ENCODE peak calls at places on chromosomes 16 and 17, in ten cellular contexts. S is neuronal stem cell, Z is mesendoderm, F is right lobe of liver, Q is H9, C is endothelial cell of umbilical vein, T is foreskin keratinocyte, M is tibial nerve, N is heart left ventricle, X is left lung. G is an unnamed sample.

GRCh38 chr16:88566158-88566557 is 4.0 kb upstream of the ZC3H18 start:
- DNase-seq in S (peak), X (no peak), N (peak), C (peak), M (no peak), Z (peak), Q (no peak), F (no peak), T (no peak), G (no peak)

GRCh38 chr17:82349287-82349701 is 9.8 kb upstream of the TEX19 start:
- DNase-seq in F (no peak), C (no peak), X (no peak), S (no peak), Q (no peak), T (no peak), M (no peak), N (no peak), Z (no peak), G (no peak)

GRCh38 chr17:50100921-50101345 is 5.8 kb downstream of the PDK2 start:
- DNase-seq in Q (peak), M (no peak), T (no peak), N (peak), F (no peak), Z (peak), X (no peak), C (no peak), S (no peak), G (no peak)

GRCh38 chr16:57577214-57577613 is 34.8 kb downstream of the ADGRG5 start:
- DNase-seq in Q (peak), N (no peak), Z (no peak), C (no peak), T (no peak), M (no peak), X (no peak), F (no peak), S (no peak), G (no peak)

GRCh38 chr16:81850197-81850944 is 71.3 kb downstream of the PLCG2 start:
- DNase-seq in Z (no peak), C (no peak), F (no peak), N (no peak), S (no peak), T (no peak), X (no peak), Q (no peak), M (no peak), G (no peak)

GRCh38 chr17:3598078-3598477 is 11.1 kb downstream of the TRPV1 start:
- DNase-seq in T (no peak), N (no peak), X (no peak), Q (no peak), F (no peak), S (no peak), M (no peak), C (no peak), Z (no peak), G (no peak)

GRCh38 chr17:29341726-29342125 is 47.8 kb upstream of the NUFIP2 start:
- DNase-seq in T (peak), X (no peak), Q (no peak), C (no peak), N (no peak), F (no peak), M (no peak), S (no peak), Z (no peak), G (no peak)

GRCh38 chr17:83152745-83153611 is 73.6 kb downstream of the METRNL start:
- DNase-seq in N (no peak), M (no peak), T (no peak), Q (peak), S (no peak), X (peak), C (no peak), Z (no peak), F (peak), G (no peak)

GRCh38 chr16:25925466-25925865 is 233.7 kb downstream of the HS3ST4 start:
- DNase-seq in S (no peak), Z (no peak), F (no peak), C (no peak), M (no peak), Q (no peak), T (no peak), X (no peak), N (no peak), G (no peak)

GRCh38 chr16:84730406-84731106 is 30.8 kb downstream of the USP10 start:
- DNase-seq in N (no peak), S (no peak), C (peak), X (peak), F (peak), Z (peak), T (peak), M (no peak), Q (no peak), G (peak)

GRCh38 chr16:83956336-83957289 is 3.6 kb downstream of the OSGIN1 start:
- DNase-seq in C (peak), S (peak), F (peak), M (peak), X (peak), Q (peak), T (no peak), N (peak), Z (peak), G (peak)

GRCh38 chr17:3989156-3989886 is 25.1 kb upstream of the ATP2A3 start:
- DNase-seq in S (no peak), X (no peak), M (no peak), T (no peak), N (no peak), Q (peak), F (no peak), Z (no peak), C (peak), G (no peak)

GRCh38 chr16:31010539-31010938 is at the start of gene STX1B:
- DNase-seq in S (peak), F (no peak), Z (peak), Q (peak), N (no peak), T (no peak), C (no peak), X (no peak), M (no peak), G (peak)

GRCh38 chr16:11100239-11100750 is 155.7 kb downstream of the SOCS1 start:
- DNase-seq in Z (peak), M (peak), T (no peak), N (no peak), F (no peak), X (no peak), S (no peak), Q (peak), C (peak), G (no peak)

GRCh38 chr17:48500435-48501426 is 30.1 kb downstream of the HOXB1 start:
- DNase-seq in X (no peak), M (no peak), C (no peak), T (no peak), F (peak), Z (peak), N (no peak), S (no peak), Q (peak), G (no peak)

GRCh38 chr17:13539421-13539820 is 62.3 kb downstream of the HS3ST3A1 start:
- DNase-seq in C (no peak), S (no peak), X (no peak), Q (no peak), F (no peak), M (no peak), T (no peak), Z (no peak), N (no peak), G (no peak)

GRCh38 chr16:55248494-55248893 is 75.5 kb upstream of the IRX6 start:
- DNase-seq in N (no peak), M (no peak), F (no peak), S (no peak), Z (peak), X (no peak), C (no peak), T (no peak), Q (no peak), G (no peak)

GRCh38 chr17:20721151-20721550 is 141.6 kb downstream of the CDRT15L2 start:
- DNase-seq in T (no peak), C (no peak), X (no peak), Q (no peak), S (no peak), N (no peak), Z (no peak), M (no peak), F (no peak), G (no peak)

GRCh38 chr17:78040561-78041400 is 82.3 kb downstream of the TNRC6C start:
- DNase-seq in Q (peak), X (peak), N (peak), M (no peak), C (peak), F (peak), S (no peak), T (no peak), Z (no peak), G (peak)

GRCh38 chr16:50607447-50607846 is 59.3 kb downstream of the NKD1 start:
- DNase-seq in T (no peak), Q (no peak), S (no peak), C (no peak), F (no peak), Z (no peak), N (no peak), X (no peak), M (no peak), G (no peak)

GRCh38 chr16:66618588-66618987 is 14.1 kb downstream of the CMTM3 start:
- DNase-seq in M (no peak), Q (no peak), Z (no peak), C (peak), X (peak), S (no peak), F (no peak), T (peak), N (no peak), G (no peak)

GRCh38 chr16:69039333-69039941 is 66.0 kb upstream of the HAS3 start:
- DNase-seq in T (no peak), F (no peak), Q (no peak), Z (no peak), S (no peak), M (no peak), N (no peak), X (no peak), C (peak), G (no peak)

GRCh38 chr17:80225230-80225629 is 5.0 kb downstream of the SLC26A11 start:
- DNase-seq in M (no peak), Z (peak), N (no peak), T (no peak), Q (peak), F (no peak), X (no peak), C (no peak), S (no peak), G (no peak)

GRCh38 chr17:600576-601301 is 113.9 kb downstream of the VPS53 start:
- DNase-seq in S (no peak), C (peak), T (no peak), N (no peak), M (no peak), X (no peak), Q (no peak), Z (no peak), F (no peak), G (no peak)
- H3K27ac ChIP-seq in S (no peak), C (peak), T (no peak), N (no peak), M (no peak), X (no peak), Q (no peak), Z (no peak), F (no peak), G (no peak)

DNA sequence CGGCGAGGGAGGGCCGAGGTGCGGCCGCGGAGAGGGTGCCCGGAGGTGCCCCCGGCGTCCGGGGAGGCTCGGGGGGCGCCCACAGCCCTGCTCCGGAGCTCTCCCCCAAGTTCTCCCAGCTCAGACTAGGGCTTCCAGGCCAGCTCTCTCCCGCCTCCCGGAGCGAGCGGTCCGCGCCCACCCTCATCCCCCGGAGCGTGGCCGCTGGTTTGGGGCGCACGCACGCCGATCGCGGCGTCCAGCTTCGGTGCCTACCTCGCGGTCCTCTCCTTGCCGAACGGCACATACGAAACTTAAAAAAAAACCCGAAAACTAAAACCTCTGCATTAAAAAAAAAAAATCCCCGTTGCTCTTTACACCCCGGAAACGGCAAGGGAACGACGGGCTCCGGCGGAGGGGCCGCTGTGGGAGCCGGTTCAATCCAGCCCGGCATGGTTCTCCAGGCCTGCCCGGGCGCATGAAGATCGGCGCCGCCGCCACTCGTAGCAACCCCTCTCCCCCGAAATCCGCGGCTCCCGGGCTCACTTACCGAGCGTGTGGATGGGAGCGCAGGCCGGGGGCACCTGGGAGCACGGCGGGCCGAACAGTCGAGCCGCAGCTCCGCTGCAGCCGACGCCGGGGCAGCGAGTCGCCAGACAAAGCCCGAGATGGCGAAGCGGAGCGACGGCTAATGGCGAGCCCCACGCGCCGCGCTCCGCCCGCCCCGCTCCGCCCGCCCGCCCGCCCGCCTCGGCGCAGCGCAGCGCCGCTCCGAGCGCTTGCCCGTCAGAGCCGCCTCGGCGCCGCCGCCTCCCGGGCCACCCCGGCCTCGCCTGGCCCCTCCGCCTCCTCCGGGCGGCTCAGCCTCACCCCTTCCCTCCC is 966 bp upstream of the UBTF start:
- DNase-seq in M (no peak), F (peak), S (peak), C (peak), N (peak), T (no peak), X (peak), Z (peak), Q (peak), G (peak)
- H3K27ac ChIP-seq in M (peak), F (peak), S (peak), C (peak), N (peak), T (no peak), X (peak), Z (peak), Q (no peak), G (peak)

GRCh38 chr17:42460371-42460770 is 1.7 kb downstream of the ATP6V0A1 start:
- DNase-seq in S (no peak), Q (no peak), X (no peak), M (no peak), Z (no peak), N (no peak), F (no peak), C (no peak), T (no peak), G (no peak)
- H3K27ac ChIP-seq in S (no peak), Q (no peak), X (peak), M (peak), Z (no peak), N (peak), F (peak), C (no peak), T (no peak), G (no peak)

GRCh38 chr16:65122974-65123845 is 1.3 kb upstream of the CDH11 start:
- DNase-seq in C (no peak), F (peak), S (peak), Z (peak), T (peak), Q (peak), M (peak), X (peak), N (peak), G (no peak)
- H3K27ac ChIP-seq in C (peak), F (no peak), S (peak), Z (peak), T (no peak), Q (no peak), M (peak), X (peak), N (peak), G (no peak)

DNA sequence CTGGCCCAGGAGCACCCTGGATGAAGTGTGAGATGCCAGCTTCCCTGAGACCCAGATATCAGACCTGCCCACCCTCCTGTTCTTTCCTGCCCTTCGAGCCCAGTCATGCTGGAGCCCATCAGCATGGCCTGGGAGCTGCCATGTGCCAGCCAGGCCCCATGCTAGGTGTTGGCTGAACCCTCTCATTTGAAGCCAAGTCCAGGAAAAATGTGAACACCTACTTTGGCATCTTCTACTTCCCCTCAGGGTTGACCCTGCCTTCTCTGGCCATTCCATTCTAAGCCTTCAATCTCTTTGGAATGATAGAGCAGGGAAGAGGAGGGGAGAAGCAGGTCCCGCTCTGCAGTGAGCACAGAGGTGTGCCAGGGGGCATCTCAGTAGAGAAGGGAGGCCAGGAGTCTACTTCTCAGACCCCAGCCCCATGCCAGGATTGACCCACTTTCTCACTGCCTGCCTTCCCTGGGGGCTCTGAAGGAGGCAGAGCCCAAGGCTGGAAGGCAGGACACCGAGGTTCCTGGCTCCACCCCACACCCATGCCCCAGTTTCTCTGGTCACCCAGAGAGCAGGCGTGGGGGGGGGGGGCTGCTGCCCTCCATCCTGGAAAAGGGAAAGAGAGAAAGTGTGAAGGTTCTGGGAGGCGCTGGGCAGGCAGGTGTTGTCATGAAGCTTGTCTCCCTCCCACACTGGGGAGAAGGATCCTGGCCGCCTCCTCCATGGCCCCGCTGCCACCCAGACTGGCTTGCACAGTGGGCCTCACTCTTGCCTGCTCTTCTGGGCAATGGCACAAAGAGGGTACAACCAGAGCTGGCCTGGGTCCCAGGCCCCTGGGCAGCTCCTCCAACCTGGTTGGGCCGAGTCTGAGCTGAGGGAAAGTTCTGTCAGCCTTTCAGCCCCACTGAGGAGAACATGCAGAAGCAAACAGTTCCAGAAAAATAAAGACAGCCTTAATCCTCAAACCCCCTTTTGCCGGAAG is 9.3 kb downstream of the HDAC5 start:
- DNase-seq in S (no peak), X (no peak), T (no peak), F (no peak), M (no peak), C (no peak), Q (no peak), Z (no peak), N (no peak), G (no peak)
- H3K27ac ChIP-seq in S (no peak), X (no peak), T (no peak), F (no peak), M (peak), C (no peak), Q (no peak), Z (no peak), N (no peak), G (no peak)

G was measured in CD4-positive, alpha-beta T cell.